ENCODE peak calls at places on chromosomes 6 and 20, in eight cellular contexts. C is progenitor cell of endocrine pancreas, F is fibroblast of the aortic adventitia, M is type B pancreatic cell, P is NCI-H187 treated with DMSO at 0.1 percent for 48 hours, T is GM06990, O is HFFc6, S is NCI-H345. L is an unnamed sample.
A peak's percentile ranks its signal among the peaks of the same experiment; 100 is the strongest.

GRCh38 chr6:37221585-37222124 is 35.9 kb upstream of the TBC1D22B start:
- DNase-seq in C (no peak), F (no peak), M (no peak), P (peak; percentile 29), T (no peak), O (no peak), S (no peak), L (no peak)

GRCh38 chr6:109292983-109293586 is 89.2 kb downstream of the CD164 start:
- DNase-seq in C (no peak), F (no peak), M (no peak), P (no peak), T (no peak), O (no peak), S (no peak), L (no peak)

GRCh38 chr20:64151634-64152530 is 12.4 kb upstream of the MYT1 start:
- DNase-seq in C (no peak), F (no peak), M (no peak), P (no peak), T (no peak), O (no peak), S (no peak), L (no peak)

GRCh38 chr6:37021356-37022129 is 16.1 kb downstream of the FGD2 start:
- DNase-seq in C (no peak), F (peak; percentile 62), M (no peak), P (no peak), T (no peak), O (peak; percentile 30), S (no peak), L (peak; percentile 78)

GRCh38 chr6:108904731-108905130 is 56.5 kb downstream of the ARMC2 start:
- DNase-seq in C (no peak), F (no peak), M (no peak), P (no peak), T (peak; percentile 57), O (no peak), S (no peak), L (peak; percentile 49)

GRCh38 chr20:41456341-41456740 is 89.7 kb upstream of the EMILIN3 start:
- DNase-seq in C (no peak), F (peak; percentile 28), M (no peak), P (no peak), T (no peak), O (no peak), S (no peak), L (no peak)

GRCh38 chr6:163946437-163946836 is 531.9 kb downstream of the QKI start:
- DNase-seq in C (no peak), F (no peak), M (no peak), P (no peak), T (no peak), O (no peak), S (no peak), L (no peak)

GRCh38 chr6:100944644-100945043 is 63.5 kb upstream of the ASCC3 start:
- DNase-seq in C (no peak), F (no peak), M (no peak), P (no peak), T (no peak), O (no peak), S (peak; percentile 61), L (no peak)

L was measured in stimulated activated effector memory CD8-positive, alpha-beta T cell treated with anti-CD3 and anti-CD28 coated beads, Interleukin-12 subunit alpha, Interleukin-12 subunit beta, amount 100 ng/mL, for 72 hours.